ENCODE peak calls at places on chromosomes 1 and 21, in four cellular contexts. K is IMR-90, S is neuronal stem cell, R is mesenchymal stem cell. T is an unnamed sample. For H3K79me1, the result is how much of the 10 kb centered on the place peaks cover.

GRCh38 chr1:60903591-60903990 is 178.8 kb upstream of the NFIA start:
- DNase-seq in K (no peak), S (no peak), R (no peak), T (no peak)

GRCh38 chr1:33012165-33012564 is 24.5 kb downstream of the AK2 start:
- DNase-seq in S (no peak), K (no peak), R (no peak), T (no peak)

GRCh38 chr21:40165212-40165611 is 298.0 kb downstream of the PCP4 start:
- DNase-seq in S (peak), R (no peak), K (no peak), T (no peak)

GRCh38 chr1:165910764-165911421 is 83.5 kb downstream of the UCK2 start:
- DNase-seq in R (peak), S (no peak), K (no peak), T (no peak)

GRCh38 chr1:36711480-36711879 is 228.8 kb upstream of the CSF3R start:
- DNase-seq in K (no peak), S (peak), R (no peak), T (no peak)

GRCh38 chr1:62595647-62596046 is 1.7 kb upstream of the ANGPTL3 start:
- DNase-seq in S (no peak), K (no peak), R (no peak), T (no peak)

GRCh38 chr1:24796524-24796923 is 51.3 kb downstream of the CLIC4 start:
- DNase-seq in S (no peak), K (no peak), R (no peak), T (peak)

GRCh38 chr1:101995984-101996731 is 568 bp downstream of the OLFM3 start:
- DNase-seq in R (no peak), K (no peak), S (no peak), T (no peak)

GRCh38 chr1:5747428-5748285 is 244.6 kb downstream of the NPHP4 start:
- DNase-seq in K (no peak), R (no peak), S (no peak), T (no peak)

GRCh38 chr1:101288491-101288944 is 51.7 kb downstream of the S1PR1 start:
- DNase-seq in S (peak), K (peak), R (peak), T (peak)

GRCh38 chr1:180935326-180936109 is 22.8 kb downstream of the KIAA1614 start:
- DNase-seq in R (no peak), K (no peak), S (no peak), T (no peak)

GRCh38 chr1:51518730-51519047 is 377 bp downstream of the EPS15 start:
- DNase-seq in K (peak), S (no peak), R (no peak), T (peak)

GRCh38 chr1:46171872-46172271 is 3.0 kb upstream of the TSPAN1 start:
- DNase-seq in K (no peak), S (no peak), R (no peak), T (peak)

GRCh38 chr1:30305061-30305460 is 418.3 kb downstream of the MATN1 start:
- DNase-seq in K (no peak), S (no peak), R (no peak), T (no peak)

GRCh38 chr1:208542309-208542708 is 298.1 kb upstream of the PLXNA2 start:
- DNase-seq in R (no peak), K (no peak), S (no peak), T (no peak)

GRCh38 chr1:2413495-2414296 is 1.3 kb upstream of the PEX10 start:
- DNase-seq in R (no peak), K (no peak), S (no peak), T (no peak)

GRCh38 chr1:201503397-201504176 is 3.3 kb downstream of the CSRP1 start:
- DNase-seq in R (peak), K (peak), S (no peak), T (peak)

GRCh38 chr1:196558424-196558823 is 49.8 kb downstream of the KCNT2 start:
- DNase-seq in K (peak), S (no peak), R (peak), T (peak)

GRCh38 chr1:2564815-2565415 is 8.7 kb downstream of the TNFRSF14 start:
- DNase-seq in K (no peak), R (no peak), S (no peak), T (no peak)

GRCh38 chr1:206809504-206810084 is 37.3 kb upstream of the IL10 start:
- DNase-seq in S (no peak), K (peak), R (peak), T (no peak)

GRCh38 chr1:232009741-232010140 is 383.2 kb downstream of the DISC1 start:
- DNase-seq in R (no peak), S (no peak), K (no peak), T (no peak)

GRCh38 chr1:61089338-61089737 is 7.0 kb downstream of the NFIA start:
- DNase-seq in S (no peak), K (no peak), R (no peak), T (no peak)

GRCh38 chr1:103125219-103125618 is 16.9 kb upstream of the COL11A1 start:
- DNase-seq in R (no peak), S (no peak), K (no peak), T (peak)

GRCh38 chr1:62386351-62387121 is 50.3 kb upstream of the USP1 start:
- DNase-seq in S (no peak), R (no peak), K (no peak), T (no peak)

GRCh38 chr1:43597721-43598120 is 52.2 kb upstream of the KDM4A start:
- DNase-seq in R (no peak), S (no peak), K (no peak), T (no peak)

GRCh38 chr21:46099476-46099875 is 1.6 kb downstream of the COL6A2 start:
- DNase-seq in R (peak), K (peak), S (no peak), T (no peak)

GRCh38 chr1:8506447-8506846 is 188.5 kb downstream of the SLC45A1 start:
- DNase-seq in R (no peak), K (no peak), S (no peak), T (no peak)

GRCh38 chr1:172398193-172398592 is 22.3 kb upstream of the C1orf105 start:
- DNase-seq in K (peak), R (peak), S (no peak), T (no peak)

GRCh38 chr1:35637401-35637809 is 3.9 kb downstream of the PSMB2 start:
- DNase-seq in S (no peak), R (peak), K (peak), T (peak)

GRCh38 chr1:98502937-98503336 is 158.6 kb upstream of the SNX7 start:
- DNase-seq in K (no peak), S (no peak), R (no peak), T (no peak)

GRCh38 chr1:177998696-177999631 is 29.1 kb upstream of the SEC16B start:
- DNase-seq in S (no peak), R (no peak), K (no peak), T (no peak)

GRCh38 chr1:24748191-24749121 is 3.2 kb downstream of the CLIC4 start:
- DNase-seq in R (no peak), S (no peak), K (no peak), T (no peak)

GRCh38 chr1:182279724-182280506 is 111.7 kb downstream of the GLUL start:
- DNase-seq in R (no peak), K (no peak), S (peak), T (no peak)

GRCh38 chr1:40899230-40899870 is 37.2 kb upstream of the CITED4 start:
- DNase-seq in K (no peak), S (no peak), R (no peak), T (peak)

GRCh38 chr1:119622694-119623515 is 25.2 kb downstream of the ZNF697 start:
- DNase-seq in S (no peak), K (no peak), R (no peak), T (no peak)

GRCh38 chr1:35432231-35432630 is 125.0 kb downstream of the KIAA0319L start:
- DNase-seq in S (no peak), K (no peak), R (no peak), T (no peak)

DNA sequence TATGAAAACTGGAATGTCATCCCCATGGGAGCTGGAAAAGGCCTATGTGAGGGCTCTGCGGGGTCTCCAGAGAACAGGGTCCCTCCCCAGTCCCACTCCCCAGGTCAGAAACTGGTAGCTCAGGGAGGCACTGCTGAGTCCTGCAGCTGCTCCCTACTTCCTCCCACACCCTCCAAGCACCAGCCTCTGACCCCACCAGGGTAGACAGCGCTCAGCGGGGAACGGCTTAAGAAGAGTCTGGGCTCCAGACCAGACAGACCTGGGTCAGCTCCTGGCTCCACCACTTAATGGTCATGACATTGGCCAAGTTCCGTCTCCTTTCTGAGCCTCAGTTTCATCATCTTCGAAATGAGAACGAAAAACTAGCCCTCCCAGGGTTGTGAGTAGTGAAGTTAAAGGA is 7.2 kb downstream of the LRP8 start:
- DNase-seq in K (no peak), R (no peak), S (no peak), T (no peak)
- H3K79me1 ChIP-seq in K (under half), R (under half), S (under half), T (under half)

GRCh38 chr1:54332781-54333585 is 73.2 kb downstream of the SSBP3 start:
- DNase-seq in S (no peak), R (no peak), K (no peak), T (no peak)
- H3K79me1 ChIP-seq in S (under half), R (half or more), K (half or more), T (under half)

DNA sequence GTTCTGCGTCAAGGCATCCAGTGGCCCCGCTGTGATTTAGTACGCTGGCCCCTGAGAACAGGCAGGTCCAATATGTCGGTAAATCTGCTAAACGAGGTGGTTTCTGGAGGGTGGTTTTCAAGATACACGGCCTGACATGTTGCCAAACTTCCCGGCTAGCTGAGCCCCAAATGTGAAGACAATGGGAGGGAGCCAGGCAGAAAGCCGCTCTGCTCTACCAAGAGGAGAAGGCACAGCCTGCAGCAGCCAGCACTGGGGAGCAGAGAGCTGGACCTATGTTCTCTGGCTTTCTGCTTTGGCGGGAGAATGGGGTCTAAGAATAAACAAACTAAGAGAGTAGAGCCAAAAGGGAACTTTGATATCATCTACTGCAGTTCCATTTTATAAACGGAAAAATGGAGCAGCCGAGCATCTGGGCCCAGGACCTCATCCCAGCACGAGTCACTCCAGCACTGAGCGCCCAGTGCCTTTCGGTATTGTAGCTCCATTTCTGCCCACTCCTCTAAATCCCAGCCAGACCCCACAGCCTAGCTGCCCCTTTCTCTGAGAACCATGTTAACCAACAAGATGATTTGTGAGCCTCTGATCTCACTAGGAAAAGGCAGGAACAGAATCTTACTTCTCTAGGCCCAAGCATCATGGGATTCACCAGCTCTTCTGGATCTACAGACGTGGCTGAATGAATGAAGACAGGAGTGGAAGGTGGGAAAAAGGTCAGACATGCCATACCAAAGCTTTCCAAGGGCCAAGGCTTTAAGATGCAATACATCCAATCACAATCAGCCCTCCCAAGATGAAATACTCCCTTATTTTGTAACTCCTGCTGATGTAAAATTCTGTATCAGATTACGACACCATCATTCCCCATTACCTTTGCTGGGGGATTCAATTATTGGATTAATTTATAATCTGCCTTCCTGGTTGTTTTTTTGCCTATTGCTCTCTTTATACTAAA is 81.2 kb downstream of the SSBP3 start:
- DNase-seq in K (peak), R (no peak), S (no peak), T (no peak)
- H3K79me1 ChIP-seq in K (half or more), R (half or more), S (under half), T (under half)

GRCh38 chr1:88634538-88634937 is 49.5 kb upstream of the PKN2 start:
- DNase-seq in S (no peak), K (no peak), R (no peak), T (no peak)

DNA sequence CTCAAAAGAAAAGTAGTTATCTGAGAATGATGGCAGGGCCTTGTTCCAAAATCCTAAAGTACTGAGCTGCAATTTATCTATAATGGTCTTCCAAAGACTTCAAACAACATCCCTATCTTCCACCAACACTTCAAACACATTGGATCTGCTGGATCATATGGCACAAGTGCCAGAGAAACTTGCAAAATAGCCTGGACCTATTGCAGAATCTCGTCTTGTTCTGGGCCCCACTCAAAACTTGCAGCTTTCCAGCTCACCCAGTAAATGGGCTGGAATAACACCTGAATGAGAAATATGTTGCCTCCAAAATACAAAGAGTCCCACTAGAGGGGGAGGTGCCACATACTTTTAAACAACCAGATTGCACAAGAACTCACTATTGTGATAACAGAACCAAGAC is 44.0 kb upstream of the PKN2 start:
- DNase-seq in K (no peak), R (no peak), S (no peak), T (no peak)
- H3K79me1 ChIP-seq in K (under half), R (under half), S (under half), T (under half)

GRCh38 chr1:93593868-93594602 is 87.6 kb downstream of the BCAR3 start:
- DNase-seq in K (no peak), R (no peak), S (no peak), T (peak)

GRCh38 chr1:93594603-93594880 is 87.1 kb downstream of the BCAR3 start:
- DNase-seq in R (no peak), S (no peak), K (no peak), T (no peak)

GRCh38 chr1:93595749-93596148 is 85.9 kb downstream of the BCAR3 start:
- DNase-seq in S (no peak), R (no peak), K (no peak), T (no peak)

GRCh38 chr1:93596329-93597089 is 85.1 kb downstream of the BCAR3 start:
- DNase-seq in S (no peak), K (no peak), R (no peak), T (no peak)

GRCh38 chr1:93595266-93595665 is 86.4 kb downstream of the BCAR3 start:
- DNase-seq in R (peak), S (no peak), K (peak), T (no peak)
- H3K79me1 ChIP-seq in R (under half), S (under half), K (half or more), T (under half)

GRCh38 chr1:247336390-247336789 is 4.7 kb upstream of the ZNF496 start:
- DNase-seq in K (no peak), R (no peak), S (no peak), T (no peak)
- H3K79me1 ChIP-seq in K (half or more), R (under half), S (under half), T (under half)

GRCh38 chr1:54323324-54323739 is 82.9 kb downstream of the SSBP3 start:
- DNase-seq in K (no peak), R (no peak), S (no peak), T (peak)
- H3K79me1 ChIP-seq in K (half or more), R (half or more), S (under half), T (under half)

GRCh38 chr1:93602101-93602500 is 79.5 kb downstream of the BCAR3 start:
- DNase-seq in S (no peak), K (no peak), R (no peak), T (no peak)
- H3K79me1 ChIP-seq in S (under half), K (half or more), R (under half), T (under half)